ENCODE peak calls at places on chromosomes 13 and 19, in eight cellular contexts. G is ELR; K is activated CD8-positive, alpha-beta memory T cell treated with anti-CD3 and anti-CD28 coated beads for 48 hours; I is activated CD4-positive, CD25-positive, alpha-beta regulatory T cell treated with anti-CD3 and anti-CD28 coated beads, Interleukin-2, amount 50 U/mL, for 16 hours; D is progenitor cell of endocrine pancreas; U is activated T-cell treated with anti-CD3 and anti-CD28 coated beads, Interleukin-2, amount 50 U/mL, for 1 hour; C is left lung; S is cardiac muscle cell. O is an unnamed sample.

GRCh38 chr19:54021363-54021762 is 29.9 kb downstream of the CACNG6 start:
- DNase-seq in S (no peak), U (no peak), D (no peak), G (no peak), C (no peak), K (no peak), I (no peak), O (no peak)

GRCh38 chr13:31764556-31764955 is 25.2 kb downstream of the RXFP2 start:
- DNase-seq in U (no peak), S (no peak), D (no peak), K (no peak), I (no peak), C (no peak), G (peak), O (no peak)

GRCh38 chr13:49652691-49653305 is 24.5 kb downstream of the ARL11 start:
- DNase-seq in K (no peak), C (no peak), S (peak), G (peak), U (no peak), D (no peak), I (no peak), O (no peak)

GRCh38 chr13:36057041-36057440 is 74.1 kb downstream of the DCLK1 start:
- DNase-seq in K (no peak), D (no peak), C (no peak), I (no peak), G (peak), S (peak), U (no peak), O (no peak)

GRCh38 chr19:15248648-15249559 is 16.7 kb upstream of the EPHX3 start:
- DNase-seq in S (peak), C (peak), D (no peak), K (no peak), I (no peak), U (no peak), G (peak), O (no peak)

GRCh38 chr19:48819366-48819816 is 8.6 kb upstream of the BCAT2 start:
- DNase-seq in K (no peak), U (no peak), I (no peak), D (no peak), G (peak), C (no peak), S (peak), O (no peak)

GRCh38 chr13:25990801-25991200 is 61.0 kb downstream of the SHISA2 start:
- DNase-seq in C (no peak), U (no peak), K (no peak), I (no peak), S (peak), G (no peak), D (no peak), O (no peak)

GRCh38 chr13:24032674-24033073 is 127.8 kb upstream of the SPATA13 start:
- DNase-seq in C (no peak), S (peak), U (no peak), G (no peak), I (no peak), D (no peak), K (no peak), O (no peak)

GRCh38 chr19:38769635-38770211 is 3.6 kb downstream of the LGALS7 start:
- DNase-seq in D (peak), U (peak), K (peak), C (peak), G (peak), I (peak), S (peak), O (peak)

GRCh38 chr13:49517461-49517860 is 21.7 kb downstream of the PHF11 start:
- DNase-seq in C (no peak), S (peak), K (no peak), I (no peak), U (no peak), D (no peak), G (peak), O (no peak)

GRCh38 chr19:35986664-35987570 is 8.1 kb upstream of the SDHAF1 start:
- DNase-seq in I (no peak), K (no peak), D (no peak), C (no peak), U (peak), S (no peak), G (no peak), O (no peak)

GRCh38 chr13:21850013-21851006 is 179.4 kb downstream of the FGF9 start:
- DNase-seq in C (no peak), D (no peak), G (no peak), I (no peak), K (no peak), S (peak), U (no peak), O (no peak)

GRCh38 chr19:35223856-35224505 is 4.6 kb downstream of the FAM187B start:
- DNase-seq in D (no peak), I (no peak), K (no peak), S (no peak), G (no peak), C (no peak), U (peak), O (peak)

GRCh38 chr19:1295169-1296012 is 9.7 kb downstream of the EFNA2 start:
- DNase-seq in D (no peak), K (no peak), I (no peak), S (peak), C (no peak), G (no peak), U (peak), O (no peak)

GRCh38 chr13:35736876-35737275 is 260.4 kb upstream of the MAB21L1 start:
- DNase-seq in I (no peak), S (no peak), D (no peak), U (no peak), K (no peak), C (no peak), G (no peak), O (no peak)

GRCh38 chr13:99303863-99304521 is 3.2 kb downstream of the GPR183 start:
- DNase-seq in G (no peak), S (no peak), C (peak), K (no peak), I (no peak), U (peak), D (no peak), O (no peak)

GRCh38 chr13:37417042-37417441 is 181.5 kb downstream of the POSTN start:
- DNase-seq in I (no peak), D (no peak), G (peak), C (no peak), U (no peak), K (no peak), S (peak), O (no peak)

GRCh38 chr13:34942732-34943674 is 933 bp downstream of the NBEA start:
- DNase-seq in D (peak), I (no peak), C (peak), G (peak), S (peak), K (no peak), U (no peak), O (no peak)

GRCh38 chr19:12769689-12770088 is 5.7 kb downstream of the HOOK2 start:
- DNase-seq in S (no peak), U (peak), D (no peak), I (no peak), G (no peak), K (no peak), C (peak), O (peak)

GRCh38 chr13:25267715-25268114 is 19.6 kb downstream of the MTMR6 start:
- DNase-seq in C (no peak), U (no peak), G (peak), K (no peak), I (no peak), S (peak), D (no peak), O (no peak)

GRCh38 chr13:36858285-36858684 is 39.3 kb downstream of the RFXAP start:
- DNase-seq in D (no peak), C (no peak), S (peak), U (no peak), K (no peak), I (no peak), G (peak), O (no peak)

GRCh38 chr13:47788844-47789243 is 212.2 kb downstream of the SUCLA2 start:
- DNase-seq in C (no peak), K (no peak), D (no peak), G (no peak), I (no peak), S (no peak), U (no peak), O (no peak)

GRCh38 chr19:35019144-35019543 is 11.1 kb upstream of the SCN1B start:
- DNase-seq in S (no peak), G (no peak), I (no peak), U (no peak), C (no peak), K (no peak), D (no peak), O (no peak)

GRCh38 chr13:36530050-36530789 is 97.9 kb downstream of the CCNA1 start:
- DNase-seq in K (no peak), C (no peak), S (peak), I (no peak), D (no peak), G (no peak), U (no peak), O (no peak)

GRCh38 chr19:48351341-48351752 is 12.4 kb downstream of the TMEM143 start:
- DNase-seq in I (peak), S (peak), D (peak), U (peak), G (peak), C (peak), K (peak), O (no peak)

GRCh38 chr19:6126335-6126974 is 9.0 kb upstream of the ACSBG2 start:
- DNase-seq in S (peak), K (no peak), G (peak), C (no peak), I (no peak), U (no peak), D (no peak), O (no peak)

GRCh38 chr19:4016486-4016885 is 8.9 kb downstream of the PIAS4 start:
- DNase-seq in I (no peak), K (no peak), S (no peak), G (no peak), D (no peak), C (no peak), U (no peak), O (no peak)

GRCh38 chr19:6752257-6753177 is 13.0 kb downstream of the TRIP10 start:
- DNase-seq in S (no peak), U (no peak), K (no peak), C (peak), G (no peak), D (peak), I (no peak), O (peak)

GRCh38 chr19:55667958-55668357 is 7.1 kb upstream of the EPN1 start:
- DNase-seq in G (no peak), I (no peak), U (no peak), D (no peak), S (no peak), K (no peak), C (peak), O (no peak)

GRCh38 chr19:50008532-50008931 is 16.6 kb downstream of the VRK3 start:
- DNase-seq in S (no peak), I (no peak), G (peak), D (no peak), K (no peak), C (peak), U (no peak), O (no peak)

GRCh38 chr13:75636339-75637095 is 387 bp downstream of the LMO7 start:
- DNase-seq in I (no peak), C (peak), K (peak), S (peak), U (peak), D (peak), G (peak), O (no peak)

GRCh38 chr19:38229585-38230073 is 5.6 kb upstream of the DPF1 start:
- DNase-seq in S (peak), K (no peak), C (no peak), U (peak), D (peak), I (peak), G (peak), O (no peak)

GRCh38 chr19:12801466-12802266 is at the start of the genes PRDX2 and THSD8:
- DNase-seq in D (peak), S (peak), U (peak), K (peak), G (peak), I (no peak), C (peak), O (peak)

GRCh38 chr19:13078897-13079541 is 23.6 kb downstream of the LYL1 start:
- DNase-seq in K (no peak), G (no peak), C (no peak), S (no peak), D (no peak), U (no peak), I (no peak), O (no peak)

GRCh38 chr19:47357788-47358680 is 8.9 kb downstream of the DHX34 start:
- DNase-seq in S (no peak), C (no peak), K (no peak), G (peak), D (no peak), U (no peak), I (no peak), O (no peak)

GRCh38 chr13:42214445-42214844 is 57.5 kb upstream of the AKAP11 start:
- DNase-seq in G (no peak), K (no peak), I (no peak), C (no peak), S (no peak), D (no peak), U (no peak), O (no peak)